ENCODE peak calls at places on chromosomes 4 and X, in six cellular contexts. F is GM23248, R is PC-3, Z is GM23338, O is neural progenitor cell, C is SK-N-SH. L is an unnamed sample.

GRCh38 chr4:8537041-8537461 is 43.1 kb upstream of the GPR78 start:
- DNase-seq in F (peak), R (peak), Z (no peak), O (no peak), C (no peak), L (no peak)

GRCh38 chrX:129876734-129877395 is 29.1 kb upstream of the UTP14A start:
- DNase-seq in F (peak), R (peak), Z (no peak), O (no peak), C (no peak), L (no peak)

GRCh38 chr4:180923476-180923875 is 1319.7 kb upstream of the TENM3 start:
- DNase-seq in F (peak), R (peak), Z (no peak), O (no peak), C (no peak), L (no peak)

GRCh38 chrX:101415180-101416130 is 7.4 kb downstream of the HNRNPH2 start:
- DNase-seq in F (peak), R (peak), Z (peak), O (peak), C (peak), L (peak)

GRCh38 chrX:139554991-139555675 is 24.6 kb downstream of the F9 start:
- DNase-seq in F (no peak), R (no peak), Z (peak), O (no peak), C (no peak), L (no peak)

GRCh38 chr4:15001248-15001824 is 945 bp upstream of the CPEB2 start:
- DNase-seq in F (peak), R (peak), Z (peak), O (peak), C (peak), L (peak)

GRCh38 chr4:156825074-156825473 is 146.5 kb downstream of the PDGFC start:
- DNase-seq in F (no peak), R (peak), Z (no peak), O (no peak), C (no peak), L (no peak)

GRCh38 chrX:118116308-118117068 is at the start of gene KLHL13:
- DNase-seq in F (peak), R (peak), Z (peak), O (peak), C (peak), L (no peak)

GRCh38 chrX:28910501-28910900 is 323.3 kb downstream of the IL1RAPL1 start:
- DNase-seq in F (no peak), R (no peak), Z (no peak), O (no peak), C (no peak), L (no peak)

GRCh38 chr4:160233141-160233540 is 1130.3 kb downstream of the RAPGEF2 start:
- DNase-seq in F (no peak), R (no peak), Z (no peak), O (peak), C (no peak), L (no peak)

GRCh38 chr4:165464813-165465381 is 86.1 kb downstream of the CPE start:
- DNase-seq in F (peak), R (peak), Z (peak), O (peak), C (peak), L (peak)

GRCh38 chrX:97366246-97366645 is 482.5 kb downstream of the RPA4 start:
- DNase-seq in F (no peak), R (no peak), Z (no peak), O (no peak), C (no peak), L (no peak)

GRCh38 chrX:34365482-34365881 is 233.4 kb upstream of the FAM47A start:
- DNase-seq in F (peak), R (peak), Z (peak), O (peak), C (no peak), L (no peak)

GRCh38 chrX:122512561-122513072 is 671.5 kb upstream of the GRIA3 start:
- DNase-seq in F (peak), R (peak), Z (no peak), O (no peak), C (no peak), L (no peak)

GRCh38 chr4:80806472-80806871 is 224.0 kb upstream of the BMP3 start:
- DNase-seq in F (no peak), R (no peak), Z (no peak), O (no peak), C (no peak), L (no peak)
- TF ChIP-seq EZH2phosphoT487 in F (no peak), R (no peak), Z (no peak), O (no peak), C (no peak), L (no peak)

GRCh38 chr4:71487324-71487677 is 148.5 kb downstream of the SLC4A4 start:
- DNase-seq in F (no peak), R (no peak), Z (peak), O (peak), C (no peak), L (no peak)
- H3K27ac ChIP-seq in F (no peak), R (no peak), Z (no peak), O (no peak), C (no peak), L (no peak)

DNA sequence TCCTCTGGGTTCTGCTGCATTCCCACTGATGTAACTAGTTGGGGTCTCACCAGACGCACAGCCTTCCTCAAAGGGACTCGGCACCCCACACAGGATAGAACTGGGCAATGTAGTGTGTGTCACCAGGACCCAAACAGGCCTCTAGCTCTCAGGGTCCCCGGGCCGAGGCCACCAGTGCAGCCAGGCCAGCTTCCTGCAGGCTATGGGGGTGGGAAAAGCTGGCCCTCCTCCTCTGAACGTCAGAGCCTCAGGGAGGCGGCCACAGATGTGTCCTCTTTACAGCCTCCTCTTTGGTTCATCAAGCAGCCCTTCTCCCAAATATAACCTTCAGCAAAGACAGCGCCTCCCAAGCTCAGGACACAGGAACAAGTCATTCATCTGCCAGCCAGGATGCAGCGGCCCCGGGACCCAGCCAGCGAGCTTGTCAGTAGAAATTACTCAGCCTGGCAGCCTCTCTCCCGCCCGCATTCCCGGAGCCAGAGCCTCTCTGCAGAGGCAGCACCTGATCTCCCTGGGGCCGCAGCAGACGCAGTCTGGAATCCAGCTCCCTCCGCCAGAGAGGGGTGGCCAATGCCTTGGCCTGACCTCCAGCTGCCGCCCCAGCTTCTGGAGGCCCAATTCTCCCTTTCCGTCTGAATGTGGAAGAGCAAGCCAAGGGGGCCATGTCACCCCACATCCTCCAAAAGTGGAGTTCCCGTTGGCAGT is 288.5 kb downstream of the FBXW7 start:
- DNase-seq in F (no peak), R (no peak), Z (no peak), O (no peak), C (peak), L (no peak)
- TF ChIP-seq EZH2phosphoT487 in F (no peak), R (no peak), Z (no peak), O (no peak), C (no peak), L (no peak)

DNA sequence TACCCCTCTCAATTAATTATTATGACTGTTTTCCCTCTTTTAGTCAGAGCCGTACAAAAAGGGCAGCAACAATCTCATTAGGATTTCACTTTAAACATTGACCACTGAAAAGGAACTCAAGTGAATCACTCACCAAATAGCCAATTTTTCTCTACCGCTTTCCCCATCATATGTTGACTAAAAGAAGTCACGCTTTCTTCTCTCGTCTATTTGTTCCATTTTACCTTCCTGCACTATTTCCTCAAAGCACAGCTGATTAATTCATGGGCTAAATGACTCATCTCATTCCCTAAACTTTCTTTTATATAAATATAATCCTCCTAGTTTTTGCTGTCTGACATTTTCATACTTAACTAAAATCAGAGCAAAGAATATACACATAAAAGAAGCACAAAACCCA is 8.2 kb downstream of the MID1 start:
- DNase-seq in F (peak), R (peak), Z (no peak), O (no peak), C (no peak), L (no peak)
- H3K27ac ChIP-seq in F (peak), R (peak), Z (peak), O (no peak), C (peak), L (no peak)

DNA sequence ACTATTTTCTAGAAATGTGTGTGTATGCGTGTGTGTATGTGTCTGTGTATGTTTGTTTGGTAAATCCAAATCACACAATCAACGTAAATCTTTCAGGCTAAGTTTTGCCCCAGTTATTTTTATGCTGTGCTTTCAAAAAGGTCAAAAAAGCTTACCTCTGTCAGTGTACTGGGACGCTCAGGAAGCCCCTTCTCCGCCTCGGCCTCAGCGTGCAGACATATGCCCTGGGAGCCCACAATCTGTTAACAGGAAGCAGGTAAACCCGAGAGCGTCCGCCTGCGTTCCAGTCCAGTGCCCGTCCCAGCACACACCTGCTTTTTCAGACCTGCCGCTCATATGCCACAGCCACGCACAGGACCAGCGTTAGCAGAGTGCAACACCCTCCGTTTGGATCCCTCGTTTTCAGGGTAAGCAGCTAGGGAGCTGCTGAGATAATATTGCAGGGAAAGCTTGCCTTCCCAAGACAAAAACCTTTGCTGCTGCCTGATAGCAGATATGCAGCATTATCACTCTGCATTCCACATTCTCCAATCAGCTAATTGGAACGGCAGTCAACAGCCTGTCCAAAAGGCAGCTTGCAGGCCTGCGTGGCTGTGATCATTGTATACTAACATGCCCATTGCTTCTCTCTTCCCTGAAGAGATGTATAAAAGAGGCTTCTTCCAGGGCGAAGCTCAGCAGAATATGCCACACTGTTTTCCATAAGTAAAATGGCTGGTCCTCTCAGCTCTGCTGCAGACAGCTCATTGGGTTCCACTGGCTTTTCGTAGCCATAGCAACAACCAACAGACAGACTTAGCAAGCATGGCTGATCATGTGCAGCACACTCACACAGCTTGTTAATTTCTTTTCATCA is at the start of gene SORBS2:
- DNase-seq in F (peak), R (peak), Z (peak), O (peak), C (peak), L (peak)
- TF ChIP-seq EZH2phosphoT487 in F (no peak), R (no peak), Z (no peak), O (no peak), C (no peak), L (no peak)

GRCh38 chr4:53788011-53788410 is 196.7 kb upstream of the LNX1 start:
- DNase-seq in F (no peak), R (no peak), Z (no peak), O (no peak), C (no peak), L (no peak)
- H3K27ac ChIP-seq in F (no peak), R (no peak), Z (no peak), O (no peak), C (no peak), L (no peak)

DNA sequence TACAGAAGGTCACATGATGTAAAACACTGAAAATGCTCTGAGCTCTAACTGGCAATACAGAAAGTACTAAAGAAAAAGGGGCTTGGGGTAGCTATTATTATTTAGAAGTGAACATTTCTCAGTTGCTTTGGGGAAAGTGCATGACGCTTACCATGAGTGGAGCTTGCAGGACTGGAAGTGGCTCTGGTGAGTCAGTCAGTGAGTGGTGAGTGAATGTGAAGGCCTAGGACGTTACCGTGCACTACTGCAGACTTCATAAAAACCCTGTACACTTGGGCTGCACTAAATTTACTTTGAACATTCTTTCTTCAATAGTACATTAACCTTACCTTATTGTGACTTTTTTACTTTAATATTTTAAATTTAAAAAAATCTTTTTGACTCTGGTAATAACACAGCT is 89.3 kb upstream of the ENPP6 start:
- DNase-seq in F (peak), R (peak), Z (no peak), O (no peak), C (no peak), L (no peak)
- TF ChIP-seq EZH2phosphoT487 in F (no peak), R (no peak), Z (no peak), O (no peak), C (no peak), L (no peak)

DNA sequence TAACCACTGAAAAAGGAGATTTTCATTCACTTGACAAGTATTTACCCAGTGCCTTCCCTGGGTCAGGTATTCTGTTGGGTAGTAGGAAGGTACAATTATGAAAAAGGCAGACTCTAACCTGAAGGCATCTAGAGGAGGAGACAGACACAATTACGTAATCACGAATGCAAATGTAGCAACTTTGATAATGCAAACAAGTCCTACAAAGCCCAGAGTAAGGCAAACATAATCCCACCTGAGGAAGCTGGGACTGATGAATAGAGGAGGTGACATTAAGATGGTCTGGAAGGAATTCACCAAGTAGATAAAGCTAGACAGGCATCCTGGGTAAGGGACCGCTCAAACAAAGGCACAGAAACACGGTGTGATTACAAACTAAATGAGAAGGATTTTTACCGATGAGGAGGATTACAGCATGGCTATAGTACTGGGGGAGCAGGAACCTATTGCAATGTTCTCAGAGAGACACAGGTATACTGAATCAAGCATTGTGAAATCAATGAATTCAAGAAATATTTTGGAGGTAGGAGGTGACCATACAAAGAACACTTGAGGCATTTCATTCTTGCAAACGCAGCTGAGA is 37.1 kb downstream of the TMEM150C start:
- DNase-seq in F (no peak), R (no peak), Z (peak), O (no peak), C (no peak), L (no peak)
- H3K27ac ChIP-seq in F (no peak), R (no peak), Z (no peak), O (no peak), C (no peak), L (no peak)

GRCh38 chrX:68677998-68678397 is 30.5 kb downstream of the STARD8 start:
- DNase-seq in F (no peak), R (no peak), Z (no peak), O (no peak), C (no peak), L (no peak)
- TF ChIP-seq EZH2phosphoT487 in F (no peak), R (no peak), Z (no peak), O (no peak), C (no peak), L (no peak)